ENCODE peak calls at places on chromosomes 5 and 9, in four cellular contexts. P, E, Y and B are unnamed samples.

GRCh38 chr5:61496406-61497307 is 164.6 kb downstream of the ZSWIM6 start:
- DNase-seq in P (no peak), E (no peak), Y (no peak), B (no peak)

GRCh38 chr5:149799119-149799623 is 69.1 kb downstream of the PPARGC1B start:
- DNase-seq in P (no peak), E (peak), Y (peak), B (peak)

GRCh38 chr5:166338801-166339200 is 1952.6 kb upstream of the WWC1 start:
- DNase-seq in P (no peak), E (no peak), Y (no peak), B (no peak)

GRCh38 chr5:110751902-110752762 is 13.3 kb downstream of the SLC25A46 start:
- DNase-seq in P (no peak), E (no peak), Y (no peak), B (peak)

GRCh38 chr5:144205141-144205551 is 34.5 kb downstream of the KCTD16 start:
- DNase-seq in P (no peak), E (no peak), Y (peak), B (peak)

GRCh38 chr5:17860660-17861315 is 226.5 kb downstream of the TAF11L14 start:
- DNase-seq in P (no peak), E (no peak), Y (no peak), B (peak)

GRCh38 chr5:103840600-103840999 is 278.0 kb upstream of the NUDT12 start:
- DNase-seq in P (no peak), E (no peak), Y (no peak), B (peak)

GRCh38 chr9:97470076-97470475 is 31.4 kb upstream of the TMOD1 start:
- DNase-seq in P (no peak), E (no peak), Y (no peak), B (no peak)